ENCODE peak calls at places on chromosomes 11 and 22, in four cellular contexts. M, C, Y and R are unnamed samples.
A peak's percentile ranks its signal among the peaks of the same experiment; 100 is the strongest.

GRCh38 chr11:69892986-69893555 is 73.9 kb upstream of the FGF3 start:
- DNase-seq in C (peak; percentile 82), M (peak; percentile 57), Y (no peak), R (peak; percentile 21)

GRCh38 chr11:65291613-65292012 is 23.1 kb upstream of the CDC42EP2 start:
- DNase-seq in M (no peak), Y (peak; percentile 80), C (no peak), R (no peak)

GRCh38 chr11:78365381-78365792 is 52.2 kb downstream of the GAB2 start:
- DNase-seq in M (no peak), Y (no peak), C (no peak), R (no peak)

GRCh38 chr11:69275178-69275577 is 18.8 kb upstream of the MYEOV start:
- DNase-seq in Y (no peak), C (no peak), M (no peak), R (no peak)

GRCh38 chr22:32701021-32701420 is 100.5 kb upstream of the TIMP3 start:
- DNase-seq in C (no peak), Y (peak; percentile 72), M (no peak), R (no peak)

GRCh38 chr22:25403752-25404471 is 160.6 kb upstream of the GRK3 start:
- DNase-seq in Y (peak; percentile 78), C (no peak), M (no peak), R (no peak)

GRCh38 chr11:8671651-8672062 is 10.8 kb downstream of the TRIM66 start:
- DNase-seq in C (no peak), Y (peak; percentile 85), M (no peak), R (no peak)

GRCh38 chr11:68090706-68091105 is 30.5 kb downstream of the CHKA start:
- DNase-seq in Y (no peak), M (no peak), C (no peak), R (no peak)

GRCh38 chr11:102604011-102604410 is 21.1 kb downstream of the MMP20 start:
- DNase-seq in M (no peak), C (no peak), Y (no peak), R (no peak)

GRCh38 chr22:46007848-46008261 is 30.9 kb upstream of the WNT7B start:
- DNase-seq in M (no peak), Y (peak; percentile 96), C (peak; percentile 57), R (peak; percentile 92)

GRCh38 chr11:2831826-2832717 is 53.5 kb downstream of the CDKN1C start:
- DNase-seq in M (no peak), Y (no peak), C (no peak), R (peak; percentile 42)

GRCh38 chr11:114832532-114833125 is 154.3 kb downstream of the NXPE2 start:
- DNase-seq in C (no peak), M (peak; percentile 86), Y (no peak), R (no peak)

GRCh38 chr11:1557904-1558831 is 13.9 kb downstream of the DUSP8 start:
- DNase-seq in M (no peak), Y (peak; percentile 86), C (peak; percentile 59), R (peak; percentile 77)

GRCh38 chr11:14577835-14578529 is 57.8 kb upstream of the PSMA1 start:
- DNase-seq in C (no peak), Y (no peak), M (no peak), R (no peak)

GRCh38 chr22:35399114-35399677 is 744 bp upstream of the MCM5 start:
- DNase-seq in M (no peak), Y (no peak), C (no peak), R (no peak)

GRCh38 chr22:48941903-48942625 is 885.6 kb downstream of the BRD1 start:
- DNase-seq in Y (no peak), M (no peak), C (no peak), R (no peak)